ENCODE peak calls at places on chromosomes 12 and 14, in seven cellular contexts. One of them, this sample, is unnamed.

GRCh38 chr14:103854822-103855733 is 7.7 kb upstream of the PPP1R13B start:
- DNase-seq in stimulated activated CD4-positive, alpha-beta T cell treated with anti-CD3 and anti-CD28 coated beads, TNF-alpha, amount 100 ng/mL, for 48 hours: no peak
- DNase-seq in cardiac muscle cell: peak
- DNase-seq in neuronal stem cell: no peak
- DNase-seq in posterior cingulate gyrus: peak
- DNase-seq in EH: no peak
- DNase-seq in caudate nucleus: no peak
- DNase-seq in this sample: peak

GRCh38 chr14:64388533-64389243 is 535 bp downstream of the MTHFD1 start:
- DNase-seq in stimulated activated CD4-positive, alpha-beta T cell treated with anti-CD3 and anti-CD28 coated beads, TNF-alpha, amount 100 ng/mL, for 48 hours: no peak
- DNase-seq in cardiac muscle cell: peak
- DNase-seq in neuronal stem cell: no peak
- DNase-seq in posterior cingulate gyrus: peak
- DNase-seq in EH: peak
- DNase-seq in caudate nucleus: no peak
- DNase-seq in this sample: peak

GRCh38 chr12:54148560-54149439 is 40.0 kb downstream of the SMUG1 start:
- DNase-seq in stimulated activated CD4-positive, alpha-beta T cell treated with anti-CD3 and anti-CD28 coated beads, TNF-alpha, amount 100 ng/mL, for 48 hours: no peak
- DNase-seq in cardiac muscle cell: no peak
- DNase-seq in neuronal stem cell: no peak
- DNase-seq in posterior cingulate gyrus: peak
- DNase-seq in EH: no peak
- DNase-seq in caudate nucleus: no peak
- DNase-seq in this sample: no peak

GRCh38 chr14:37122288-37122687 is 50.1 kb downstream of the SLC25A21 start:
- DNase-seq in stimulated activated CD4-positive, alpha-beta T cell treated with anti-CD3 and anti-CD28 coated beads, TNF-alpha, amount 100 ng/mL, for 48 hours: no peak
- DNase-seq in cardiac muscle cell: no peak
- DNase-seq in neuronal stem cell: no peak
- DNase-seq in posterior cingulate gyrus: no peak
- DNase-seq in EH: peak
- DNase-seq in caudate nucleus: no peak
- DNase-seq in this sample: peak

GRCh38 chr14:94161979-94162378 is 12.1 kb upstream of the PPP4R4 start:
- DNase-seq in stimulated activated CD4-positive, alpha-beta T cell treated with anti-CD3 and anti-CD28 coated beads, TNF-alpha, amount 100 ng/mL, for 48 hours: no peak
- DNase-seq in cardiac muscle cell: no peak
- DNase-seq in neuronal stem cell: no peak
- DNase-seq in posterior cingulate gyrus: no peak
- DNase-seq in EH: no peak
- DNase-seq in caudate nucleus: no peak
- DNase-seq in this sample: no peak

GRCh38 chr14:103753809-103754208 is 38.2 kb downstream of the ZFYVE21 start:
- DNase-seq in stimulated activated CD4-positive, alpha-beta T cell treated with anti-CD3 and anti-CD28 coated beads, TNF-alpha, amount 100 ng/mL, for 48 hours: no peak
- DNase-seq in cardiac muscle cell: no peak
- DNase-seq in neuronal stem cell: no peak
- DNase-seq in posterior cingulate gyrus: peak
- DNase-seq in EH: no peak
- DNase-seq in caudate nucleus: no peak
- DNase-seq in this sample: no peak

GRCh38 chr14:68624541-68625220 is 168.2 kb downstream of the ZFP36L1 start:
- DNase-seq in stimulated activated CD4-positive, alpha-beta T cell treated with anti-CD3 and anti-CD28 coated beads, TNF-alpha, amount 100 ng/mL, for 48 hours: no peak
- DNase-seq in cardiac muscle cell: no peak
- DNase-seq in neuronal stem cell: no peak
- DNase-seq in posterior cingulate gyrus: no peak
- DNase-seq in EH: no peak
- DNase-seq in caudate nucleus: no peak
- DNase-seq in this sample: no peak

GRCh38 chr12:76529226-76529918 is 30.2 kb downstream of the OSBPL8 start:
- DNase-seq in stimulated activated CD4-positive, alpha-beta T cell treated with anti-CD3 and anti-CD28 coated beads, TNF-alpha, amount 100 ng/mL, for 48 hours: no peak
- DNase-seq in cardiac muscle cell: no peak
- DNase-seq in neuronal stem cell: no peak
- DNase-seq in posterior cingulate gyrus: no peak
- DNase-seq in EH: no peak
- DNase-seq in caudate nucleus: no peak
- DNase-seq in this sample: peak

GRCh38 chr14:58272589-58273372 is 25.6 kb upstream of the ARID4A start:
- DNase-seq in stimulated activated CD4-positive, alpha-beta T cell treated with anti-CD3 and anti-CD28 coated beads, TNF-alpha, amount 100 ng/mL, for 48 hours: no peak
- DNase-seq in cardiac muscle cell: no peak
- DNase-seq in neuronal stem cell: no peak
- DNase-seq in posterior cingulate gyrus: no peak
- DNase-seq in EH: peak
- DNase-seq in caudate nucleus: no peak
- DNase-seq in this sample: peak

GRCh38 chr12:95385246-95385645 is 88.7 kb upstream of the METAP2 start:
- DNase-seq in stimulated activated CD4-positive, alpha-beta T cell treated with anti-CD3 and anti-CD28 coated beads, TNF-alpha, amount 100 ng/mL, for 48 hours: no peak
- DNase-seq in cardiac muscle cell: no peak
- DNase-seq in neuronal stem cell: no peak
- DNase-seq in posterior cingulate gyrus: no peak
- DNase-seq in EH: peak
- DNase-seq in caudate nucleus: no peak
- DNase-seq in this sample: peak

GRCh38 chr14:95577875-95578274 is 43.0 kb downstream of the GLRX5 start:
- DNase-seq in stimulated activated CD4-positive, alpha-beta T cell treated with anti-CD3 and anti-CD28 coated beads, TNF-alpha, amount 100 ng/mL, for 48 hours: no peak
- DNase-seq in cardiac muscle cell: no peak
- DNase-seq in neuronal stem cell: no peak
- DNase-seq in posterior cingulate gyrus: no peak
- DNase-seq in EH: no peak
- DNase-seq in caudate nucleus: no peak
- DNase-seq in this sample: no peak

GRCh38 chr14:31216359-31216758 is 8.8 kb upstream of the HECTD1 start:
- DNase-seq in stimulated activated CD4-positive, alpha-beta T cell treated with anti-CD3 and anti-CD28 coated beads, TNF-alpha, amount 100 ng/mL, for 48 hours: no peak
- DNase-seq in cardiac muscle cell: no peak
- DNase-seq in neuronal stem cell: no peak
- DNase-seq in posterior cingulate gyrus: no peak
- DNase-seq in EH: no peak
- DNase-seq in caudate nucleus: no peak
- DNase-seq in this sample: no peak

This sample was measured in epithelial cell of esophagus.